ENCODE peak calls at places on chromosomes 7 and 10, in six cellular contexts. P, O, M, R, H and Z are unnamed samples.

GRCh38 chr7:347644-348479 is 57.9 kb downstream of the FOXL3 start:
- DNase-seq in R (no peak), H (no peak), O (no peak), P (no peak), M (no peak), Z (no peak)

GRCh38 chr7:150329331-150330106 is 6.2 kb upstream of the ACTR3C start:
- DNase-seq in M (peak), H (peak), O (no peak), P (no peak), R (no peak), Z (no peak)

GRCh38 chr10:3654496-3654895 is 130.5 kb downstream of the KLF6 start:
- DNase-seq in P (no peak), O (peak), R (no peak), H (no peak), M (peak), Z (peak)

GRCh38 chr7:50608196-50608906 is 43.1 kb upstream of the DDC start:
- DNase-seq in H (no peak), R (no peak), P (no peak), O (no peak), M (no peak), Z (peak)

GRCh38 chr7:44750424-44750823 is 1.8 kb downstream of the ZMIZ2 start:
- DNase-seq in O (no peak), P (no peak), H (no peak), R (no peak), M (no peak), Z (no peak)

GRCh38 chr10:24777191-24777590 is 53.5 kb upstream of the ARHGAP21 start:
- DNase-seq in P (no peak), O (no peak), M (no peak), H (no peak), R (no peak), Z (no peak)

GRCh38 chr10:70404906-70405824 is 1.2 kb downstream of the EIF4EBP2 start:
- DNase-seq in P (no peak), M (peak), O (peak), H (no peak), R (peak), Z (peak)

GRCh38 chr7:101650579-101651081 is 21.5 kb upstream of the MYL10 start:
- DNase-seq in R (no peak), H (no peak), P (no peak), O (no peak), M (no peak), Z (peak)

GRCh38 chr10:62817120-62817762 is 1.1 kb upstream of the EGR2 start:
- DNase-seq in O (peak), R (peak), M (peak), P (peak), H (no peak), Z (no peak)

GRCh38 chr10:59905735-59906416 is 480 bp downstream of the CCDC6 start:
- DNase-seq in R (no peak), O (no peak), P (no peak), H (no peak), M (no peak), Z (peak)

GRCh38 chr7:46463170-46463569 is 542.1 kb upstream of the IGFBP3 start:
- DNase-seq in H (no peak), R (no peak), M (no peak), P (no peak), O (no peak), Z (no peak)

GRCh38 chr7:142331941-142332340 is 74.1 kb upstream of the PRSS58 start:
- DNase-seq in R (no peak), M (no peak), H (no peak), P (no peak), O (no peak), Z (no peak)

GRCh38 chr7:16668049-16668858 is 22.3 kb downstream of the BZW2 start:
- DNase-seq in R (peak), M (peak), H (no peak), P (no peak), O (peak), Z (peak)

GRCh38 chr10:73774637-73775036 is 7.2 kb upstream of the CHCHD1 start:
- DNase-seq in R (no peak), H (no peak), M (peak), P (no peak), O (peak), Z (peak)

GRCh38 chr7:76316984-76317781 is 14.7 kb downstream of the HSPB1 start:
- DNase-seq in R (no peak), M (no peak), P (no peak), O (no peak), H (no peak), Z (no peak)
- H3K4me3 ChIP-seq in R (no peak), M (peak), P (peak), O (peak), H (peak), Z (peak)

GRCh38 chr10:90893190-90893589 is 21.4 kb downstream of the RPP30 start:
- DNase-seq in M (no peak), P (no peak), O (no peak), R (no peak), H (no peak), Z (no peak)

GRCh38 chr10:90887555-90887954 is 15.8 kb downstream of the RPP30 start:
- DNase-seq in O (no peak), P (no peak), R (no peak), M (no peak), H (no peak), Z (no peak)

GRCh38 chr10:90885176-90885575 is 13.4 kb downstream of the RPP30 start:
- DNase-seq in R (peak), M (no peak), H (no peak), O (peak), P (no peak), Z (peak)

GRCh38 chr10:90888387-90888786 is 16.6 kb downstream of the RPP30 start:
- DNase-seq in O (no peak), H (no peak), M (no peak), P (no peak), R (no peak), Z (no peak)

GRCh38 chr10:90890347-90890746 is 18.6 kb downstream of the RPP30 start:
- DNase-seq in P (no peak), M (no peak), H (no peak), O (peak), R (no peak), Z (no peak)
- H4K8ac ChIP-seq in P (no peak), M (no peak), H (no peak), O (no peak), R (no peak), Z (no peak)

GRCh38 chr10:124565565-124566221 is 104.1 kb downstream of the LHPP start:
- DNase-seq in P (peak), M (peak), R (peak), O (no peak), H (peak), Z (no peak)
- H3K18ac ChIP-seq in P (peak), M (no peak), R (no peak), O (no peak), H (peak), Z (no peak)

GRCh38 chr10:74927701-74928100 is 101.3 kb downstream of the KAT6B start:
- DNase-seq in R (no peak), H (no peak), O (peak), M (no peak), P (no peak), Z (peak)
- H3K4me3 ChIP-seq in R (no peak), H (no peak), O (no peak), M (no peak), P (no peak), Z (no peak)